ENCODE peak calls at places on chromosome 14, in five cellular contexts. U is GM12878, V is K562, L is endothelial cell of umbilical vein, G is HCT116. B is an unnamed sample.

GRCh38 chr14:56211124-56211523 is 92.9 kb downstream of the PELI2 start:
- DNase-seq in U (no peak), L (no peak), G (no peak), V (no peak), B (no peak)

GRCh38 chr14:31937730-31938346 is 139.3 kb upstream of the ARHGAP5 start:
- DNase-seq in V (peak; percentile 36), G (peak; percentile 91), L (peak; percentile 68), U (peak; percentile 55), B (no peak)

GRCh38 chr14:52950410-52950897 is 396 bp downstream of the FERMT2 start:
- DNase-seq in L (peak; percentile 71), V (peak; percentile 4), U (no peak), G (no peak), B (no peak)

GRCh38 chr14:99194736-99195135 is 77.3 kb downstream of the BCL11B start:
- DNase-seq in U (no peak), G (no peak), L (no peak), V (no peak), B (no peak)

GRCh38 chr14:59306775-59307174 is 118.3 kb downstream of the DAAM1 start:
- DNase-seq in U (no peak), L (peak; percentile 90), V (no peak), G (no peak), B (no peak)

GRCh38 chr14:61523751-61524150 is 171.6 kb upstream of the HIF1A start:
- DNase-seq in G (no peak), L (no peak), V (no peak), U (no peak), B (no peak)

GRCh38 chr14:64745511-64746041 is 41.4 kb downstream of the PLEKHG3 start:
- DNase-seq in V (no peak), G (no peak), U (no peak), L (no peak), B (no peak)

GRCh38 chr14:77158175-77158908 is 16.8 kb upstream of the ZDHHC22 start:
- DNase-seq in U (no peak), L (peak; percentile 20), G (no peak), V (peak; percentile 38), B (no peak)

GRCh38 chr14:104443391-104444158 is 136.0 kb upstream of the C14orf180 start:
- DNase-seq in V (no peak), G (no peak), U (no peak), L (no peak), B (no peak)

GRCh38 chr14:52227559-52228222 is 39.8 kb upstream of the PTGDR start:
- DNase-seq in U (no peak), V (no peak), G (no peak), L (no peak), B (no peak)

GRCh38 chr14:71720978-71721624 is 211.1 kb upstream of the RGS6 start:
- DNase-seq in G (peak; percentile 57), L (peak; percentile 70), U (peak; percentile 11), V (peak; percentile 29), B (peak; percentile 44)

GRCh38 chr14:50001146-50001998 is 108.5 kb downstream of the ARF6 start:
- DNase-seq in L (no peak), G (peak; percentile 87), U (no peak), V (peak; percentile 67), B (no peak)

GRCh38 chr14:50527970-50528369 is 4.4 kb downstream of the MAP4K5 start:
- DNase-seq in L (peak; percentile 26), G (no peak), V (no peak), U (no peak), B (no peak)

GRCh38 chr14:104187121-104187889 is 48.9 kb downstream of the KIF26A start:
- DNase-seq in U (no peak), L (no peak), V (no peak), G (no peak), B (no peak)

GRCh38 chr14:102726191-102726949 is 50.9 kb upstream of the TRAF3 start:
- DNase-seq in L (no peak), V (no peak), G (no peak), U (no peak), B (no peak)

GRCh38 chr14:56224691-56225681 is 106.8 kb downstream of the PELI2 start:
- DNase-seq in U (no peak), V (no peak), G (no peak), L (no peak), B (peak; percentile 70)

GRCh38 chr14:106378191-106378590 is 851.8 kb downstream of the TMEM121 start:
- DNase-seq in G (no peak), V (peak; percentile 26), U (no peak), L (no peak), B (no peak)

GRCh38 chr14:102028733-102029132 is 58.1 kb downstream of the HSP90AA1 start:
- DNase-seq in V (no peak), U (no peak), L (no peak), G (no peak), B (no peak)

GRCh38 chr14:50871914-50872732 is at the start of gene ABHD12B:
- DNase-seq in V (no peak), U (no peak), L (no peak), G (no peak), B (no peak)

GRCh38 chr14:50003213-50004021 is 110.5 kb downstream of the ARF6 start:
- DNase-seq in U (peak; percentile 60), V (peak; percentile 94), L (peak; percentile 31), G (peak; percentile 65), B (no peak)

GRCh38 chr14:104370256-104370870 is 209.2 kb upstream of the C14orf180 start:
- DNase-seq in U (no peak), L (peak; percentile 9), V (no peak), G (peak; percentile 10), B (no peak)

GRCh38 chr14:21852061-21852664 is 178.5 kb upstream of the OR4E1 start:
- DNase-seq in G (peak; percentile 16), V (no peak), L (peak; percentile 58), U (no peak), B (no peak)

GRCh38 chr14:38207342-38207741 is 362 bp upstream of the SSTR1 start:
- DNase-seq in G (no peak), L (peak; percentile 46), U (no peak), V (no peak), B (no peak)

GRCh38 chr14:83992857-83993256 is 1537.1 kb upstream of the FLRT2 start:
- DNase-seq in V (no peak), G (no peak), L (no peak), U (no peak), B (no peak)

GRCh38 chr14:73739899-73740685 is 25.9 kb upstream of the PNMA1 start:
- DNase-seq in G (no peak), L (no peak), V (no peak), U (no peak), B (no peak)

GRCh38 chr14:73752297-73752992 is 38.3 kb upstream of the PNMA1 start:
- DNase-seq in U (no peak), G (no peak), L (peak; percentile 80), V (no peak), B (no peak)

GRCh38 chr14:36258241-36258640 is 62.2 kb downstream of the MBIP start:
- DNase-seq in V (no peak), U (no peak), L (no peak), G (no peak), B (no peak)
- TF ChIP-seq POLR2AphosphoS5 in V (no peak), U (no peak), L (no peak), G (no peak), B (no peak)

GRCh38 chr14:100724061-100724460 is 2.6 kb upstream of the DLK1 start:
- DNase-seq in V (no peak), L (no peak), G (no peak), U (no peak), B (no peak)

GRCh38 chr14:100726812-100727564 is at the start of gene DLK1:
- DNase-seq in G (no peak), V (peak; percentile 74), U (no peak), L (no peak), B (no peak)

GRCh38 chr14:100727565-100728240 is 1.0 kb downstream of the DLK1 start:
- DNase-seq in G (no peak), U (no peak), V (no peak), L (no peak), B (no peak)

GRCh38 chr14:100726467-100726811 is 253 bp upstream of the DLK1 start:
- DNase-seq in U (no peak), V (no peak), L (no peak), G (no peak), B (no peak)

GRCh38 chr14:100725587-100726387 is 905 bp upstream of the DLK1 start:
- DNase-seq in G (no peak), U (no peak), L (no peak), V (no peak), B (no peak)
- TF ChIP-seq EZH2 in G (no peak), U (no peak), L (no peak), V (no peak), B (no peak)

DNA sequence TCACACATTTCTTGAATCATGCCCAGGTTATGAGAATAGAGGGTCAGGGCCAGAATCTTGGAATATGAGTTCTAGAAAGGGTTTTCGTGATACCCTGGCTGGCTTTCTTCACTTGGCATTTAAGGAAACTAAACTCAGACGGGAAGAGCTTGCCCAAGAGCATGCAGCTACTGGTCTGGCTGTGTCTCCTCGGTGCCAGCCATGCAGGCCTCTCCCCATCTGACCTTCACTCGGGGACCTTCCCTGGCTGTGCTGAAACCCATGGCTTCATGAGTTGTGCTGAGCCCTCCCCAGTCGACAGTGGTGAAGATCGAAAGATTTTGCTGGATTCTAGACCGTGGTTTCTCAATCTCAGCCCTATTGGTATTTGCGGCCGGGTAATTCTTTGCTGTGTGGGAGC is 38.0 kb downstream of the FOXN3 start:
- DNase-seq in L (no peak), V (no peak), U (no peak), G (no peak), B (no peak)
- H3K9ac ChIP-seq in L (no peak overlapping the region), V (no peak overlapping the region), U (no peak overlapping the region), G (no peak overlapping the region), B (no peak overlapping the region)

GRCh38 chr14:30214014-30214413 is 286.4 kb upstream of the PRKD1 start:
- DNase-seq in G (no peak), U (no peak), L (peak; percentile 4), V (no peak), B (no peak)
- TF ChIP-seq POLR2AphosphoS5 in G (no peak), U (no peak), L (no peak), V (no peak), B (no peak)